ENCODE peak calls at places on chromosomes 2 and 18, in nine cellular contexts. I, A, V, H, Y, D, N, S and J are unnamed samples.

GRCh38 chr18:54822872-54823845 is 5.1 kb upstream of the RAB27B start:
- DNase-seq in I (peak), A (no peak), V (no peak), H (no peak), Y (no peak), D (no peak), N (no peak), S (peak), J (no peak)

GRCh38 chr2:3659447-3660432 is 1.7 kb downstream of the ALLC start:
- DNase-seq in I (no peak), A (no peak), V (no peak), H (peak), Y (no peak), D (no peak), N (no peak), S (no peak), J (no peak)

GRCh38 chr2:152459116-152459515 is 124.1 kb downstream of the FMNL2 start:
- DNase-seq in I (no peak), A (no peak), V (no peak), H (no peak), Y (no peak), D (no peak), N (no peak), S (no peak), J (no peak)

GRCh38 chr2:222944971-222945740 is 84.3 kb downstream of the ACSL3 start:
- DNase-seq in I (no peak), A (no peak), V (no peak), H (no peak), Y (no peak), D (no peak), N (no peak), S (no peak), J (no peak)

GRCh38 chr2:72981516-72981915 is 64.2 kb downstream of the EMX1 start:
- DNase-seq in I (no peak), A (no peak), V (no peak), H (no peak), Y (no peak), D (peak), N (no peak), S (no peak), J (peak)

GRCh38 chr2:10947005-10947440 is 35.3 kb downstream of the KCNF1 start:
- DNase-seq in I (peak), A (no peak), V (no peak), H (no peak), Y (no peak), D (no peak), N (no peak), S (peak), J (no peak)

GRCh38 chr2:12300019-12300602 is 416.6 kb upstream of the TRIB2 start:
- DNase-seq in I (peak), A (no peak), V (no peak), H (no peak), Y (no peak), D (no peak), N (no peak), S (peak), J (no peak)

GRCh38 chr2:201467666-201468065 is 16.1 kb downstream of the STRADB start:
- DNase-seq in I (no peak), A (no peak), V (no peak), H (no peak), Y (no peak), D (no peak), N (no peak), S (peak), J (no peak)

GRCh38 chr2:70516596-70516995 is 37.0 kb downstream of the TGFA start:
- DNase-seq in I (peak), A (no peak), V (no peak), H (no peak), Y (no peak), D (no peak), N (no peak), S (peak), J (no peak)

GRCh38 chr2:1744446-1745170 is at the start of gene PXDN:
- DNase-seq in I (peak), A (no peak), V (peak), H (peak), Y (no peak), D (peak), N (peak), S (peak), J (no peak)

GRCh38 chr18:48993586-48993985 is 42.8 kb upstream of the SMAD7 start:
- DNase-seq in I (peak), A (no peak), V (no peak), H (no peak), Y (no peak), D (no peak), N (no peak), S (peak), J (no peak)

GRCh38 chr2:102392942-102393341 is 30.0 kb upstream of the IL18RAP start:
- DNase-seq in I (no peak), A (no peak), V (no peak), H (no peak), Y (no peak), D (no peak), N (no peak), S (no peak), J (no peak)

GRCh38 chr2:73987109-73987947 is 2.6 kb downstream of the TET3 start:
- DNase-seq in I (peak), A (peak), V (peak), H (peak), Y (no peak), D (peak), N (peak), S (peak), J (peak)

GRCh38 chr2:113080134-113080533 is 12.4 kb downstream of the IL1F10 start:
- DNase-seq in I (peak), A (peak), V (peak), H (no peak), Y (no peak), D (peak), N (no peak), S (peak), J (peak)

GRCh38 chr2:72806280-72806955 is 19.4 kb downstream of the EXOC6B start:
- DNase-seq in I (no peak), A (no peak), V (no peak), H (no peak), Y (no peak), D (no peak), N (no peak), S (no peak), J (no peak)

GRCh38 chr2:127408004-127408806 is 10.0 kb upstream of the PROC start:
- DNase-seq in I (peak), A (peak), V (peak), H (peak), Y (peak), D (peak), N (peak), S (peak), J (peak)

GRCh38 chr2:170354855-170355649 is 177.1 kb downstream of the MYO3B start:
- DNase-seq in I (no peak), A (no peak), V (no peak), H (no peak), Y (no peak), D (no peak), N (no peak), S (no peak), J (no peak)

GRCh38 chr2:14479486-14479885 is 153.0 kb upstream of the LRATD1 start:
- DNase-seq in I (no peak), A (no peak), V (no peak), H (no peak), Y (no peak), D (no peak), N (no peak), S (no peak), J (no peak)

GRCh38 chr18:13222371-13223281 is 4.1 kb downstream of the LDLRAD4 start:
- DNase-seq in I (no peak), A (no peak), V (no peak), H (peak), Y (no peak), D (peak), N (no peak), S (peak), J (peak)

GRCh38 chr2:17752892-17753802 is 463 bp downstream of the SMC6 start:
- DNase-seq in I (peak), A (peak), V (peak), H (peak), Y (no peak), D (peak), N (peak), S (peak), J (peak)

GRCh38 chr18:26386421-26386820 is 160.2 kb downstream of the TAF4B start:
- DNase-seq in I (no peak), A (no peak), V (no peak), H (no peak), Y (no peak), D (no peak), N (no peak), S (no peak), J (no peak)

GRCh38 chr18:46013484-46014189 is 46.5 kb upstream of the EPG5 start:
- DNase-seq in I (no peak), A (no peak), V (no peak), H (no peak), Y (no peak), D (no peak), N (no peak), S (no peak), J (no peak)

GRCh38 chr2:64485302-64485701 is 31.3 kb downstream of the LGALSL start:
- DNase-seq in I (no peak), A (no peak), V (no peak), H (no peak), Y (no peak), D (no peak), N (no peak), S (no peak), J (no peak)

GRCh38 chr2:105409717-105410116 is 10.9 kb upstream of the FHL2 start:
- DNase-seq in I (peak), A (no peak), V (no peak), H (peak), Y (peak), D (no peak), N (no peak), S (peak), J (no peak)

GRCh38 chr18:75868031-75868430 is 440.5 kb upstream of the SMIM21 start:
- DNase-seq in I (no peak), A (no peak), V (peak), H (no peak), Y (no peak), D (no peak), N (no peak), S (no peak), J (no peak)

GRCh38 chr2:100247256-100248043 is 74.9 kb downstream of the LONRF2 start:
- DNase-seq in I (no peak), A (no peak), V (no peak), H (no peak), Y (no peak), D (no peak), N (peak), S (no peak), J (no peak)

GRCh38 chr2:127525692-127526141 is 572 bp downstream of the IWS1 start:
- DNase-seq in I (peak), A (no peak), V (peak), H (no peak), Y (no peak), D (peak), N (peak), S (peak), J (no peak)

GRCh38 chr2:217538719-217539118 is 464.1 kb downstream of the TNS1 start:
- DNase-seq in I (no peak), A (no peak), V (peak), H (no peak), Y (no peak), D (no peak), N (no peak), S (peak), J (no peak)

GRCh38 chr2:102803041-102803896 is 41.4 kb downstream of the TMEM182 start:
- DNase-seq in I (peak), A (no peak), V (no peak), H (no peak), Y (no peak), D (no peak), N (no peak), S (no peak), J (no peak)

GRCh38 chr18:59639136-59639535 is 58.1 kb downstream of the CCBE1 start:
- DNase-seq in I (no peak), A (no peak), V (no peak), H (no peak), Y (no peak), D (no peak), N (no peak), S (peak), J (no peak)

GRCh38 chr2:208937521-208937920 is 486.3 kb upstream of the MAP2 start:
- DNase-seq in I (no peak), A (no peak), V (no peak), H (no peak), Y (no peak), D (no peak), N (no peak), S (no peak), J (no peak)

GRCh38 chr2:119517433-119517832 is 6.8 kb downstream of the SCTR start:
- DNase-seq in I (peak), A (no peak), V (peak), H (peak), Y (no peak), D (peak), N (peak), S (peak), J (peak)

GRCh38 chr18:7164610-7165009 is 47.0 kb upstream of the LAMA1 start:
- DNase-seq in I (no peak), A (no peak), V (peak), H (no peak), Y (no peak), D (no peak), N (no peak), S (peak), J (no peak)

GRCh38 chr2:109166811-109167210 is 37.8 kb downstream of the SH3RF3 start:
- DNase-seq in I (peak), A (no peak), V (no peak), H (no peak), Y (no peak), D (no peak), N (no peak), S (no peak), J (no peak)

GRCh38 chr2:241798631-241799521 is 10.1 kb upstream of the NEU4 start:
- DNase-seq in I (no peak), A (no peak), V (no peak), H (peak), Y (no peak), D (peak), N (no peak), S (no peak), J (peak)

GRCh38 chr2:43057026-43057741 is 169.2 kb downstream of the ZFP36L2 start:
- DNase-seq in I (no peak), A (no peak), V (no peak), H (peak), Y (no peak), D (no peak), N (no peak), S (peak), J (no peak)

GRCh38 chr2:160736148-160736547 is 242.5 kb upstream of the RBMS1 start:
- DNase-seq in I (no peak), A (no peak), V (no peak), H (no peak), Y (no peak), D (no peak), N (no peak), S (no peak), J (no peak)

GRCh38 chr2:160735696-160736095 is 242.1 kb upstream of the RBMS1 start:
- DNase-seq in I (no peak), A (no peak), V (no peak), H (no peak), Y (no peak), D (no peak), N (no peak), S (no peak), J (no peak)

GRCh38 chr2:160731415-160731814 is 237.8 kb upstream of the RBMS1 start:
- DNase-seq in I (no peak), A (no peak), V (peak), H (no peak), Y (no peak), D (no peak), N (no peak), S (no peak), J (no peak)

GRCh38 chr2:160731856-160732255 is 238.2 kb upstream of the RBMS1 start:
- DNase-seq in I (no peak), A (no peak), V (peak), H (no peak), Y (no peak), D (no peak), N (no peak), S (no peak), J (no peak)

DNA sequence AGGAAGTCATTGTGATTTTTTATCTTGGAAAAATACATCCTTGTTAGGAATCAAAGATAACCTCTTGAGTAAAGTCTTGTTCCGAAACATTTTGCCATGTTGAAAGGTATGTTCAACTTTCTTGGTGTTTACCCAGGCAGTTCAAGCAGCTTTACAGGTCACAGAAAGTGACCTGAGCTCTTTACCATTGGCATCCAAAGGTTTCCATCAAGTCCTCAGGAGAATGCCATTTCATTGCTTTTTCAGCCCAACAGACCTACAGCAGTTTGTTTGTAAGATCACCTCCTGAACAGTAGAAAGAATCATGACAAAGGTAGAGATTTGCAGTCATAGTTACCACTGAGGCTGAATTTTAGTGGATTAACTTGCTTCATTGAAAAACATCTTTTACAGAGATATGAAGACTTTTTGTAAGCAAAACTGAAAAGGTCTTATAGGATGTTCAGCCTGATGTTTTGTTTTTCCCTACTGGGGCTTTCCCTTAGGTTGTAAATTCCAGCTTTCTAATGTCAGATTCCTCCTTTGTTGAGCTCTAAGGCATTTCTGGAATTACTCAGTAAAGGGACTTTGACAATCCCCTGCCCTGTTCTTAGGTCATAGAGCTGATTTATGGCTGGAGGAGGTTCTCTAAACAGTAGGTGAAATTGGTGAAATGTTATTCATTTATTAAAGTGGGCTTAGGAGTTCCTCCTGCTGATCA is 236.8 kb upstream of the RBMS1 start:
- DNase-seq in I (no peak), A (no peak), V (peak), H (no peak), Y (no peak), D (no peak), N (no peak), S (no peak), J (no peak)
- TF ChIP-seq CTCF in I (no peak), A (no peak), V (no peak), H (no peak), Y (no peak), D (no peak), N (no peak), S (no peak), J (no peak)

GRCh38 chr2:239726631-239727181 is 298.4 kb downstream of the NDUFA10 start:
- DNase-seq in I (no peak), A (no peak), V (no peak), H (no peak), Y (no peak), D (no peak), N (no peak), S (no peak), J (peak)
- H3K27ac ChIP-seq in I (no peak), A (no peak), V (no peak), H (no peak), Y (no peak), D (no peak), N (no peak), S (no peak), J (no peak)

DNA sequence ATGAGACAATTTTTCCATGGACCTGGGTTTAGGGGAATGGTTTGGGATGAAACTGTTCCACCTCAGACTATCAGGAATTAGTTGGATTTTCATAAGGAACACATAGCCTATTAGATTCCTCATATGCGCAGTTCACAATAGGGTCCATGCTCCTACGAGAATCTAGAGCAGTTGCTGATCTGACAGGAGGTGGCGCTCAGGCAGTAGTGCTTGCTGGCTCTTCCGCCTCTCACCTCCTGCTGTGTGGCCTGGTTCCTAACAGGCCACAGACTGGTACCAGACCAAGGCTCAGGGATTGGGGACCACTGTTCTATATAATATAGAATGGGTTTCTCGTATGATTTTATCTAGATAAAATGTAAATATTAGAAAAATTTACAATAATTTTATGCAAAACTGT is 338.7 kb downstream of the CPS1 start:
- DNase-seq in I (no peak), A (no peak), V (peak), H (no peak), Y (no peak), D (no peak), N (no peak), S (peak), J (no peak)
- TF ChIP-seq CTCF in I (no peak), A (no peak), V (peak), H (no peak), Y (no peak), D (no peak), N (no peak), S (peak), J (no peak)

GRCh38 chr18:21362921-21363320 is 120.9 kb downstream of the GREB1L start:
- DNase-seq in I (no peak), A (no peak), V (no peak), H (no peak), Y (no peak), D (no peak), N (no peak), S (no peak), J (no peak)

GRCh38 chr18:21361297-21361880 is 119.4 kb downstream of the GREB1L start:
- DNase-seq in I (no peak), A (no peak), V (no peak), H (no peak), Y (no peak), D (no peak), N (no peak), S (no peak), J (no peak)

GRCh38 chr18:21366896-21367295 is 124.9 kb downstream of the GREB1L start:
- DNase-seq in I (no peak), A (no peak), V (peak), H (no peak), Y (no peak), D (no peak), N (no peak), S (no peak), J (no peak)

GRCh38 chr18:21364471-21364870 is 122.4 kb downstream of the GREB1L start:
- DNase-seq in I (no peak), A (no peak), V (peak), H (no peak), Y (no peak), D (no peak), N (no peak), S (no peak), J (no peak)

DNA sequence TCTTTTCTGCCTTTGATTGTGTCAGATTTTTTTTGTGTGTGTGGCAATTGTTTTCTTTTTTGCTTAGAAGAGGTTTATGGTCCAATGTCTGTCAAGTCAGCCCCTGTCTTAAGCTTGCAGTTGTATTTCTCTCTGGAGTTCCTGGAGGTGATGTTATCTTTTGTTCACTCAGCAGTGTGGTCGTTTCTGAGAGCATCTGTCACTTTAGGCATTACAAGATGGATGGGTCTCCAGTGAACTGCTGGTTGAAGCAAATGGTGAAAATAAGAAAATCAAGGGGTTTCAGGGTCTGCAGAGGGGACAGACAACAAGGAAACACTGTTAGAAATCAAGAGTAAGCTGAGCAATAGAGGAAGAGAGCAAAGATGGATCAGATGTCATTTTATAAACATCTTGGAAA is 121.4 kb downstream of the GREB1L start:
- DNase-seq in I (no peak), A (no peak), V (no peak), H (no peak), Y (no peak), D (no peak), N (no peak), S (no peak), J (no peak)
- H3K27ac ChIP-seq in I (no peak), A (no peak), V (no peak), H (no peak), Y (no peak), D (no peak), N (no peak), S (no peak), J (no peak)